ENCODE peak calls at places on chromosomes 13 and 19, in six cellular contexts. A is heart left ventricle, R is brain microvascular endothelial cell, W is AG04450, Z is GM23338, L is gastrocnemius medialis. V is an unnamed sample.

GRCh38 chr13:98976338-98976737 is 1.5 kb downstream of the DOCK9 start:
- DNase-seq in W (no peak), R (no peak), Z (no peak), A (no peak), L (no peak), V (no peak)

GRCh38 chr19:47239152-47239551 is 8.2 kb upstream of the BBC3 start:
- DNase-seq in A (no peak), L (no peak), R (no peak), Z (peak; percentile 58), W (no peak), V (no peak)

GRCh38 chr19:10122066-10122465 is 2.4 kb upstream of the EIF3G start:
- DNase-seq in Z (no peak), A (no peak), R (no peak), L (no peak), W (peak; percentile 39), V (no peak)

GRCh38 chr13:26557393-26558073 is at the start of gene WASF3:
- DNase-seq in W (peak; percentile 72), A (peak; percentile 96), Z (peak; percentile 97), L (peak; percentile 90), R (peak; percentile 88), V (peak; percentile 95)

GRCh38 chr19:6802336-6803035 is 30.0 kb downstream of the VAV1 start:
- DNase-seq in W (no peak), Z (peak; percentile 32), A (peak; percentile 53), L (peak; percentile 16), R (no peak), V (peak; percentile 27)

GRCh38 chr19:46069841-46070341 is 29.1 kb upstream of the IGFL4 start:
- DNase-seq in R (peak; percentile 96), W (peak; percentile 74), Z (no peak), A (no peak), L (no peak), V (no peak)

GRCh38 chr13:109840201-109840892 is 54.0 kb upstream of the IRS2 start:
- DNase-seq in L (no peak), A (no peak), W (no peak), R (peak; percentile 52), Z (no peak), V (no peak)

GRCh38 chr19:45402469-45403070 is 2.3 kb downstream of the PPP1R13L start:
- DNase-seq in W (no peak), Z (peak; percentile 88), L (no peak), R (peak; percentile 14), A (peak; percentile 60), V (peak; percentile 60)

GRCh38 chr19:46529622-46530451 is 34.2 kb upstream of the PNMA8B start:
- DNase-seq in L (peak; percentile 34), A (peak; percentile 67), R (peak; percentile 43), W (no peak), Z (peak; percentile 78), V (peak; percentile 80)

GRCh38 chr19:40666803-40667438 is 23.5 kb downstream of the NUMBL start:
- DNase-seq in W (no peak), R (no peak), L (no peak), A (no peak), Z (no peak), V (no peak)

GRCh38 chr19:3249408-3249807 is 24.9 kb downstream of the CELF5 start:
- DNase-seq in R (no peak), Z (peak; percentile 80), L (no peak), A (no peak), W (no peak), V (no peak)

GRCh38 chr19:43620061-43621001 is 902 bp upstream of the ZNF428 start:
- DNase-seq in A (no peak), Z (no peak), L (no peak), W (no peak), R (no peak), V (no peak)

GRCh38 chr19:50457300-50457699 is 19.0 kb upstream of the EMC10 start:
- DNase-seq in R (no peak), L (no peak), Z (no peak), W (no peak), A (no peak), V (no peak)

GRCh38 chr19:38701455-38702063 is 42.7 kb downstream of the CAPN12 start:
- DNase-seq in L (no peak), R (no peak), Z (no peak), W (no peak), A (no peak), V (no peak)

GRCh38 chr13:41075034-41075433 is 13.7 kb downstream of the WBP4 start:
- DNase-seq in R (no peak), Z (peak; percentile 68), A (no peak), L (no peak), W (no peak), V (peak; percentile 37)

GRCh38 chr13:45875951-45876350 is 24.4 kb upstream of the SIAH3 start:
- DNase-seq in A (no peak), L (no peak), R (no peak), W (no peak), Z (no peak), V (no peak)

GRCh38 chr19:10430505-10431253 is 10.3 kb downstream of the PDE4A start:
- DNase-seq in W (no peak), A (peak; percentile 73), L (no peak), R (no peak), Z (peak; percentile 41), V (peak; percentile 79)

GRCh38 chr19:35641515-35642151 is at the start of gene ETV2:
- DNase-seq in R (peak; percentile 40), W (no peak), Z (peak; percentile 79), L (no peak), A (peak; percentile 56), V (no peak)

GRCh38 chr13:31234729-31235128 is 35.0 kb downstream of the B3GLCT start:
- DNase-seq in Z (peak; percentile 65), L (no peak), R (no peak), W (no peak), A (no peak), V (no peak)

GRCh38 chr19:29660835-29661234 is 4.4 kb upstream of the PLEKHF1 start:
- DNase-seq in Z (no peak), R (no peak), L (no peak), A (no peak), W (no peak), V (no peak)

GRCh38 chr19:1929051-1929742 is 11.8 kb upstream of the CSNK1G2 start:
- DNase-seq in R (peak; percentile 58), W (no peak), L (peak; percentile 52), A (peak; percentile 73), Z (peak; percentile 89), V (peak; percentile 83)

GRCh38 chr19:12055784-12056183 is 3.0 kb upstream of the ZNF878 start:
- DNase-seq in W (no peak), A (no peak), L (no peak), Z (no peak), R (no peak), V (no peak)

GRCh38 chr13:32905063-32905863 is 111.0 kb upstream of the KL start:
- DNase-seq in W (no peak), R (no peak), A (no peak), Z (peak; percentile 14), L (no peak), V (no peak)

GRCh38 chr13:50685491-50685890 is 158.0 kb downstream of the DLEU7 start:
- DNase-seq in L (peak; percentile 7), Z (peak; percentile 44), W (no peak), A (peak; percentile 84), R (peak; percentile 58), V (peak; percentile 47)

GRCh38 chr13:42065414-42065813 is 17.0 kb downstream of the DGKH start:
- DNase-seq in Z (no peak), W (no peak), L (no peak), A (no peak), R (no peak), V (no peak)

GRCh38 chr13:49322702-49323101 is 75.0 kb downstream of the CDADC1 start:
- DNase-seq in Z (no peak), A (no peak), L (no peak), R (no peak), W (no peak), V (no peak)

GRCh38 chr13:49315756-49316481 is 68.2 kb downstream of the CDADC1 start:
- DNase-seq in A (no peak), Z (no peak), W (no peak), L (no peak), R (no peak), V (no peak)

GRCh38 chr13:49319555-49320350 is 72.0 kb downstream of the CDADC1 start:
- DNase-seq in W (peak; percentile 54), R (no peak), Z (no peak), A (no peak), L (no peak), V (no peak)

GRCh38 chr13:49323344-49323743 is 75.6 kb downstream of the CDADC1 start:
- DNase-seq in R (no peak), L (no peak), W (no peak), Z (no peak), A (no peak), V (no peak)

GRCh38 chr13:49320975-49321374 is 73.2 kb downstream of the CDADC1 start:
- DNase-seq in L (no peak), A (no peak), Z (no peak), R (no peak), W (no peak), V (no peak)
- H3K4me3 ChIP-seq in L (no peak overlapping the region), A (no peak overlapping the region), Z (no peak overlapping the region), R (no peak overlapping the region), W (no peak overlapping the region), V (no peak overlapping the region)

GRCh38 chr19:42313840-42314755 is 989 bp downstream of the TMEM145 start:
- DNase-seq in L (no peak), R (no peak), A (no peak), Z (no peak), W (no peak), V (no peak)
- H3K4me3 ChIP-seq in L (peak overlapping the region; percentile 55), R (no peak overlapping the region), A (peak overlapping the region; percentile 58), Z (peak overlapping the region; percentile 97), W (no peak overlapping the region), V (peak overlapping the region; percentile 67)

DNA sequence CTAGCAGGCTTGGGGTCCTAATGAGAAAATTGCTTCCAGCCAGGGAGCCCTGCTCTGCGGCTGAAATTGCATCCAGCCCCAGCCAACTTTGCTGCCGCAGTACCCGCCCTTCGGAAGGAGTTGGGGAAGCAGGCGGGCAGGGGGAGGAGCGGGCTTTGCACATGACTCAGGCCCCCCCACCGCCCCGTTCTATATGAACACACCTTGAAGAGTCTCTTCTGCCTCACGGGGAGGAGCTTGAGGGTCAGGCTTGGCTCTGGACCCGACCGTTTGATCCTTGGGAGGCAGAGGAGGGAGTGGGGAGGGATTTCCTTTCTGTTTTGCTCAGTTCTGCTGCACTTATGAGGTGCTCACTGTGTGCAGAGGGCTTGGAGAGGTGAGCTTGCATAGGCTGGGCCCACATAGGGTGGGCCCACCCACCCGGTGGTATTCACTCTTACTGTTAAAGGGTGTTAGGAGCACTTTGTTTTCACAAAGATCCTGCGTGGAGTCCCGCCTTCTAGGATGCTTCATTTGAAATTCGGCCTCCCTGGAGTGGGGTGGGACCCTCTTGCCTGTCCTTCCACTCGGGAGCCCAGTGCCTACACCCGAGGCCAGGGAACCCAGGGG is 46.5 kb downstream of the LYL1 start:
- DNase-seq in W (no peak), R (no peak), A (peak; percentile 66), Z (peak; percentile 73), L (no peak), V (no peak)
- H3K4me3 ChIP-seq in W (peak overlapping the region; percentile 41), R (no peak overlapping the region), A (peak overlapping the region; percentile 10), Z (peak overlapping the region; percentile 61), L (peak overlapping the region; percentile 26), V (peak overlapping the region; percentile 13)

DNA sequence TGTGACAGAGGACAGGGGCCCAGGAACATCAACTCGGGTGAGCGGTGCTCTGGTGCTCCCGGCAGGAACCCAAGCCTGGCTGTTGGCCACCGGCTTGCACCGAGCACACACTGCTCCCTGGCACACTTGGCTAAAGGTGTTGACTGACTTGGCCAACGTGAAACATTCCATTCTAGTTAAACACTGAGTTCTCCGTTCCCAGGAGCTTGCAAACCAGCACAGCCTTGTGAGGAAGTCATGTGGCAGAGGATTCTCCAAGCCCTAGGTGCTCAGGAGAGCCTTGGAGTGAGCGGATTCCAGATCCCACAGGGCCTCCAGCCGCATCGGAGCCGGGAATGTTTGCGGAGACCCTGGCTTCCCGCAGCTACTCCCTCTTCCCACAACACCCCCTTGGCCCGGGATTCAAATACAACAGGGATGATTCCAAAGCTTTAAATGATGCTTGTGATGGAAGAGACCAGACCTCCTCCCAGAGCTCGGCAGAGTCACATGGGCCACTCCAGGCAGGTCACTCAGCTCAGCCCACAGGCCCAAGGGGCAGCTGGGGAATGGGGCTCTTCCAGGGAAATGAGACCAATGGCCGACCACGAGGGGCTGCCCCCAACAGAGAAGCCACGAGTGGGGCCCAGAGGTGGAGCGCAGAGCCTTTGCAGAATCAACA is 2.9 kb downstream of the C13orf46 start:
- DNase-seq in L (peak; percentile 80), R (no peak), Z (no peak), A (peak; percentile 83), W (peak; percentile 10), V (peak; percentile 83)
- H3K4me3 ChIP-seq in L (no peak overlapping the region), R (no peak overlapping the region), Z (no peak overlapping the region), A (no peak overlapping the region), W (no peak overlapping the region), V (no peak overlapping the region)